ENCODE peak calls at places on chromosomes 16 and 17, in six cellular contexts. Q is activated naive CD4-positive, alpha-beta T cell treated with anti-CD3 and anti-CD28 coated beads for 36 hours; M is activated CD4-positive, alpha-beta T cell treated with anti-CD3 and anti-CD28 coated beads for 4 hours; L is M059J; D is NCI-H510A treated with DMSO at 0.1 percent for 48 hours; P is KBM-7. U is an unnamed sample.

GRCh38 chr17:40362696-40363479 is 1.6 kb downstream of the GJD3 start:
- DNase-seq in P (peak; percentile 84), Q (peak; percentile 95), M (peak; percentile 76), L (peak; percentile 68), D (peak; percentile 54), U (peak; percentile 93)

GRCh38 chr17:63786961-63787711 is 13.2 kb downstream of the DDX42 start:
- DNase-seq in M (no peak), P (no peak), Q (no peak), D (no peak), L (no peak), U (no peak)

GRCh38 chr17:39404542-39405378 is 3.3 kb upstream of the FBXL20 start:
- DNase-seq in D (no peak), M (peak; percentile 19), P (no peak), Q (peak; percentile 56), L (peak; percentile 83), U (peak; percentile 55)

GRCh38 chr16:71357681-71358080 is 842 bp upstream of the CALB2 start:
- DNase-seq in D (no peak), M (no peak), Q (no peak), P (no peak), L (peak; percentile 10), U (no peak)

GRCh38 chr17:6233856-6234255 is 163.7 kb downstream of the WSCD1 start:
- DNase-seq in P (no peak), D (no peak), M (no peak), L (no peak), Q (no peak), U (no peak)

GRCh38 chr17:38710985-38711384 is 5.9 kb downstream of the MLLT6 start:
- DNase-seq in D (no peak), M (no peak), L (no peak), P (no peak), Q (no peak), U (no peak)

GRCh38 chr17:65154770-65155589 is 17.8 kb downstream of the RGS9 start:
- DNase-seq in Q (no peak), L (peak; percentile 67), M (no peak), P (peak; percentile 95), D (no peak), U (no peak)

GRCh38 chr16:24035127-24035842 is 199.5 kb downstream of the PRKCB start:
- DNase-seq in Q (peak; percentile 15), D (no peak), M (no peak), P (peak; percentile 27), L (no peak), U (peak; percentile 64)

GRCh38 chr17:2347805-2348685 is 10.7 kb downstream of the SGSM2 start:
- DNase-seq in Q (no peak), L (peak; percentile 53), M (no peak), D (peak; percentile 89), P (no peak), U (no peak)

GRCh38 chr17:28402224-28402630 is 3.8 kb downstream of the SLC46A1 start:
- DNase-seq in P (no peak), M (no peak), Q (no peak), L (no peak), D (peak; percentile 34), U (no peak)

GRCh38 chr17:70107441-70107840 is 32.4 kb downstream of the KCNJ16 start:
- DNase-seq in Q (no peak), M (no peak), P (no peak), D (no peak), L (no peak), U (no peak)